ENCODE peak calls at places on chromosomes 6 and 20, in nine cellular contexts. W, A, O, F, H, V, S, B and Q are unnamed samples.

GRCh38 chr6:92124126-92124525 is 1295.2 kb downstream of the EPHA7 start:
- DNase-seq in W (no peak), A (no peak), O (no peak), F (no peak), H (no peak), V (no peak), S (no peak), B (peak; percentile 58), Q (no peak)

GRCh38 chr6:25628471-25629201 is 23.4 kb upstream of the SCGN start:
- DNase-seq in W (no peak), A (no peak), O (no peak), F (no peak), H (no peak), V (no peak), S (no peak), B (no peak), Q (no peak)

GRCh38 chr6:16651871-16652270 is 109.4 kb downstream of the ATXN1 start:
- DNase-seq in W (no peak), A (no peak), O (no peak), F (no peak), H (no peak), V (no peak), S (no peak), B (no peak), Q (no peak)

GRCh38 chr6:130625825-130626500 is 201.2 kb upstream of the SMLR1 start:
- DNase-seq in W (no peak), A (no peak), O (no peak), F (no peak), H (no peak), V (no peak), S (no peak), B (peak; percentile 76), Q (no peak)

GRCh38 chr6:116726947-116727346 is 38.6 kb downstream of the FAM162B start:
- DNase-seq in W (no peak), A (no peak), O (no peak), F (no peak), H (no peak), V (no peak), S (no peak), B (no peak), Q (no peak)

GRCh38 chr6:139881728-139882211 is 507.3 kb upstream of the CITED2 start:
- DNase-seq in W (no peak), A (peak; percentile 15), O (no peak), F (peak; percentile 54), H (peak; percentile 45), V (no peak), S (no peak), B (peak; percentile 38), Q (peak; percentile 48)

GRCh38 chr6:146598785-146599405 is at the start of gene ADGB:
- DNase-seq in W (peak; percentile 8), A (no peak), O (peak; percentile 50), F (peak; percentile 56), H (peak; percentile 46), V (no peak), S (peak; percentile 76), B (peak; percentile 62), Q (peak; percentile 51)

GRCh38 chr6:149716584-149716983 is 1.3 kb downstream of the LATS1 start:
- DNase-seq in W (no peak), A (no peak), O (no peak), F (no peak), H (no peak), V (no peak), S (no peak), B (peak; percentile 39), Q (no peak)

GRCh38 chr20:49344975-49345374 is 67.1 kb upstream of the ZNFX1 start:
- DNase-seq in W (no peak), A (no peak), O (peak; percentile 31), F (peak; percentile 21), H (peak; percentile 30), V (no peak), S (peak; percentile 43), B (peak; percentile 97), Q (no peak)

GRCh38 chr6:151075943-151076555 is 163.7 kb upstream of the AKAP12 start:
- DNase-seq in W (no peak), A (no peak), O (no peak), F (no peak), H (no peak), V (no peak), S (no peak), B (peak; percentile 48), Q (no peak)

GRCh38 chr20:62606551-62607201 is 35.6 kb upstream of the SLCO4A1 start:
- DNase-seq in W (no peak), A (peak; percentile 13), O (peak; percentile 58), F (peak; percentile 56), H (peak; percentile 34), V (no peak), S (no peak), B (peak; percentile 22), Q (no peak)

GRCh38 chr6:24918641-24919403 is 16.9 kb downstream of the RIPOR2 start:
- DNase-seq in W (no peak), A (peak; percentile 67), O (no peak), F (no peak), H (no peak), V (no peak), S (no peak), B (no peak), Q (no peak)

GRCh38 chr6:114080891-114081510 is 110.1 kb upstream of the HDAC2 start:
- DNase-seq in W (no peak), A (no peak), O (no peak), F (no peak), H (no peak), V (no peak), S (no peak), B (no peak), Q (no peak)

GRCh38 chr20:3751664-3752385 is 15.7 kb downstream of the ADISSP start:
- DNase-seq in W (no peak), A (no peak), O (no peak), F (peak; percentile 57), H (peak; percentile 62), V (no peak), S (peak; percentile 59), B (peak; percentile 31), Q (no peak)

GRCh38 chr6:42915737-42916136 is at the start of gene PTCRA:
- DNase-seq in W (no peak), A (peak; percentile 47), O (no peak), F (no peak), H (no peak), V (no peak), S (no peak), B (no peak), Q (no peak)

GRCh38 chr20:11261533-11262000 is 587.8 kb upstream of the JAG1 start:
- DNase-seq in W (no peak), A (no peak), O (no peak), F (no peak), H (no peak), V (no peak), S (no peak), B (peak; percentile 98), Q (no peak)

GRCh38 chr20:38497246-38497645 is 24.6 kb downstream of the RALGAPB start:
- DNase-seq in W (no peak), A (no peak), O (no peak), F (no peak), H (no peak), V (no peak), S (no peak), B (peak; percentile 52), Q (no peak)

GRCh38 chr6:31945507-31946369 is at the start of gene CFB:
- DNase-seq in W (no peak), A (no peak), O (peak; percentile 77), F (peak; percentile 66), H (peak; percentile 75), V (no peak), S (peak; percentile 80), B (peak; percentile 80), Q (peak; percentile 93)

GRCh38 chr6:142387997-142388815 is 86.4 kb downstream of the ADGRG6 start:
- DNase-seq in W (no peak), A (no peak), O (no peak), F (no peak), H (no peak), V (no peak), S (no peak), B (peak; percentile 49), Q (no peak)

GRCh38 chr6:50714487-50715379 is 1.4 kb downstream of the TFAP2D start:
- DNase-seq in W (no peak), A (no peak), O (no peak), F (no peak), H (no peak), V (no peak), S (no peak), B (no peak), Q (no peak)
- H3K27me3 ChIP-seq in W (no peaks in the 10 kb centered on the region), A (no peaks in the 10 kb centered on the region), O (no peaks in the 10 kb centered on the region), F (no peaks in the 10 kb centered on the region), H (no peaks in the 10 kb centered on the region), V (no peaks in the 10 kb centered on the region), S (peaks cover 53% of the 10 kb centered on the region), B (no peaks in the 10 kb centered on the region), Q (no peaks in the 10 kb centered on the region)

GRCh38 chr20:21698494-21699215 is 6.8 kb upstream of the PAX1 start:
- DNase-seq in W (no peak), A (no peak), O (no peak), F (no peak), H (no peak), V (no peak), S (no peak), B (no peak), Q (no peak)
- H3K27me3 ChIP-seq in W (no peaks in the 10 kb centered on the region), A (peaks cover 5% of the 10 kb centered on the region), O (no peaks in the 10 kb centered on the region), F (no peaks in the 10 kb centered on the region), H (no peaks in the 10 kb centered on the region), V (peaks cover 15% of the 10 kb centered on the region), S (peaks cover 58% of the 10 kb centered on the region), B (peaks cover 13% of the 10 kb centered on the region), Q (no peaks in the 10 kb centered on the region)

GRCh38 chr6:1589208-1589607 is 20.5 kb upstream of the FOXC1 start:
- DNase-seq in W (no peak), A (no peak), O (no peak), F (no peak), H (no peak), V (no peak), S (no peak), B (no peak), Q (no peak)
- H3K27me3 ChIP-seq in W (no peaks in the 10 kb centered on the region), A (no peaks in the 10 kb centered on the region), O (no peaks in the 10 kb centered on the region), F (no peaks in the 10 kb centered on the region), H (no peaks in the 10 kb centered on the region), V (peaks cover 3% of the 10 kb centered on the region), S (no peaks in the 10 kb centered on the region), B (peaks cover 4% of the 10 kb centered on the region), Q (no peaks in the 10 kb centered on the region)

GRCh38 chr20:57879437-57880115 is 169.8 kb upstream of the PMEPA1 start:
- DNase-seq in W (no peak), A (no peak), O (no peak), F (no peak), H (no peak), V (no peak), S (no peak), B (no peak), Q (no peak)

GRCh38 chr20:57876163-57876562 is 166.3 kb upstream of the PMEPA1 start:
- DNase-seq in W (no peak), A (no peak), O (no peak), F (no peak), H (no peak), V (no peak), S (no peak), B (no peak), Q (no peak)

GRCh38 chr20:57877995-57878394 is 168.2 kb upstream of the PMEPA1 start:
- DNase-seq in W (no peak), A (peak; percentile 29), O (no peak), F (no peak), H (no peak), V (no peak), S (no peak), B (no peak), Q (no peak)

GRCh38 chr20:57878803-57879424 is 169.1 kb upstream of the PMEPA1 start:
- DNase-seq in W (no peak), A (no peak), O (no peak), F (no peak), H (no peak), V (no peak), S (no peak), B (no peak), Q (no peak)

GRCh38 chr20:57877131-57877784 is 167.4 kb upstream of the PMEPA1 start:
- DNase-seq in W (no peak), A (no peak), O (no peak), F (no peak), H (no peak), V (no peak), S (no peak), B (no peak), Q (no peak)
- H3K27me3 ChIP-seq in W (no peaks in the 10 kb centered on the region), A (peaks cover 19% of the 10 kb centered on the region), O (no peaks in the 10 kb centered on the region), F (no peaks in the 10 kb centered on the region), H (no peaks in the 10 kb centered on the region), V (no peaks in the 10 kb centered on the region), S (no peaks in the 10 kb centered on the region), B (no peaks in the 10 kb centered on the region), Q (peaks cover 3% of the 10 kb centered on the region)